ENCODE peak calls at places on chromosomes 16 and 17, in nine cellular contexts. One of them, this sample, is unnamed.

GRCh38 chr17:1947743-1948516 is 77.2 kb downstream of the RTN4RL1 start:
- DNase-seq in heart left ventricle: no peak
- DNase-seq in breast epithelium: no peak
- DNase-seq in HCT116: no peak
- DNase-seq in NB4: no peak
- DNase-seq in tibial nerve: no peak
- DNase-seq in transverse colon: no peak
- DNase-seq in A549: no peak
- DNase-seq in uterus: no peak
- DNase-seq in this sample: no peak

GRCh38 chr17:55144518-55144917 is 120.2 kb upstream of the HLF start:
- DNase-seq in transverse colon: no peak
- DNase-seq in breast epithelium: no peak
- DNase-seq in tibial nerve: no peak
- DNase-seq in uterus: no peak
- DNase-seq in heart left ventricle: no peak
- DNase-seq in HCT116: no peak
- DNase-seq in NB4: no peak
- DNase-seq in A549: no peak
- DNase-seq in this sample: no peak

GRCh38 chr16:29877266-29877961 is 14.4 kb upstream of the CDIPT start:
- DNase-seq in breast epithelium: no peak
- DNase-seq in A549: peak
- DNase-seq in NB4: peak
- DNase-seq in tibial nerve: no peak
- DNase-seq in HCT116: peak
- DNase-seq in transverse colon: no peak
- DNase-seq in uterus: no peak
- DNase-seq in heart left ventricle: no peak
- DNase-seq in this sample: no peak

GRCh38 chr17:34285304-34285792 is at the start of gene CCL11:
- DNase-seq in NB4: no peak
- DNase-seq in heart left ventricle: no peak
- DNase-seq in uterus: peak
- DNase-seq in transverse colon: no peak
- DNase-seq in tibial nerve: no peak
- DNase-seq in A549: no peak
- DNase-seq in breast epithelium: no peak
- DNase-seq in HCT116: no peak
- DNase-seq in this sample: no peak

GRCh38 chr16:79850348-79850747 is 249.8 kb upstream of the MAF start:
- DNase-seq in heart left ventricle: no peak
- DNase-seq in A549: no peak
- DNase-seq in breast epithelium: no peak
- DNase-seq in uterus: peak
- DNase-seq in transverse colon: peak
- DNase-seq in HCT116: no peak
- DNase-seq in tibial nerve: no peak
- DNase-seq in NB4: no peak
- DNase-seq in this sample: no peak

GRCh38 chr16:57042157-57043111 is 49.9 kb upstream of the CPNE2 start:
- DNase-seq in transverse colon: peak
- DNase-seq in uterus: no peak
- DNase-seq in HCT116: no peak
- DNase-seq in heart left ventricle: no peak
- DNase-seq in breast epithelium: no peak
- DNase-seq in tibial nerve: no peak
- DNase-seq in A549: no peak
- DNase-seq in NB4: peak
- DNase-seq in this sample: peak

GRCh38 chr16:55643161-55643970 is 12.4 kb upstream of the SLC6A2 start:
- DNase-seq in HCT116: peak
- DNase-seq in A549: peak
- DNase-seq in breast epithelium: no peak
- DNase-seq in heart left ventricle: no peak
- DNase-seq in NB4: no peak
- DNase-seq in tibial nerve: no peak
- DNase-seq in uterus: no peak
- DNase-seq in transverse colon: peak
- DNase-seq in this sample: no peak

GRCh38 chr16:11164482-11165270 is 91.3 kb downstream of the SOCS1 start:
- DNase-seq in transverse colon: no peak
- DNase-seq in HCT116: no peak
- DNase-seq in NB4: no peak
- DNase-seq in heart left ventricle: no peak
- DNase-seq in A549: no peak
- DNase-seq in tibial nerve: no peak
- DNase-seq in breast epithelium: no peak
- DNase-seq in uterus: no peak
- DNase-seq in this sample: peak

GRCh38 chr16:80027007-80027965 is 426.7 kb upstream of the MAF start:
- DNase-seq in tibial nerve: peak
- DNase-seq in NB4: peak
- DNase-seq in transverse colon: peak
- DNase-seq in breast epithelium: peak
- DNase-seq in A549: peak
- DNase-seq in uterus: peak
- DNase-seq in heart left ventricle: peak
- DNase-seq in HCT116: no peak
- DNase-seq in this sample: peak

GRCh38 chr16:1437606-1438005 is 6.7 kb downstream of the PERCC1 start:
- DNase-seq in NB4: no peak
- DNase-seq in heart left ventricle: no peak
- DNase-seq in A549: no peak
- DNase-seq in uterus: no peak
- DNase-seq in tibial nerve: no peak
- DNase-seq in transverse colon: no peak
- DNase-seq in HCT116: no peak
- DNase-seq in breast epithelium: no peak
- DNase-seq in this sample: no peak

GRCh38 chr16:14194706-14195105 is 123.6 kb downstream of the MRTFB start:
- DNase-seq in NB4: no peak
- DNase-seq in HCT116: no peak
- DNase-seq in A549: no peak
- DNase-seq in transverse colon: no peak
- DNase-seq in uterus: no peak
- DNase-seq in tibial nerve: no peak
- DNase-seq in breast epithelium: no peak
- DNase-seq in heart left ventricle: no peak
- DNase-seq in this sample: no peak

GRCh38 chr17:74757931-74758845 is 9.8 kb downstream of the NHERF1 start:
- DNase-seq in HCT116: no peak
- DNase-seq in heart left ventricle: peak
- DNase-seq in uterus: no peak
- DNase-seq in transverse colon: peak
- DNase-seq in tibial nerve: peak
- DNase-seq in breast epithelium: no peak
- DNase-seq in NB4: peak
- DNase-seq in A549: peak
- DNase-seq in this sample: no peak

GRCh38 chr16:66480265-66481080 is 53.4 kb downstream of the BEAN1 start:
- DNase-seq in HCT116: no peak
- DNase-seq in transverse colon: no peak
- DNase-seq in A549: no peak
- DNase-seq in breast epithelium: peak
- DNase-seq in NB4: no peak
- DNase-seq in heart left ventricle: no peak
- DNase-seq in uterus: peak
- DNase-seq in tibial nerve: no peak
- DNase-seq in this sample: peak

DNA sequence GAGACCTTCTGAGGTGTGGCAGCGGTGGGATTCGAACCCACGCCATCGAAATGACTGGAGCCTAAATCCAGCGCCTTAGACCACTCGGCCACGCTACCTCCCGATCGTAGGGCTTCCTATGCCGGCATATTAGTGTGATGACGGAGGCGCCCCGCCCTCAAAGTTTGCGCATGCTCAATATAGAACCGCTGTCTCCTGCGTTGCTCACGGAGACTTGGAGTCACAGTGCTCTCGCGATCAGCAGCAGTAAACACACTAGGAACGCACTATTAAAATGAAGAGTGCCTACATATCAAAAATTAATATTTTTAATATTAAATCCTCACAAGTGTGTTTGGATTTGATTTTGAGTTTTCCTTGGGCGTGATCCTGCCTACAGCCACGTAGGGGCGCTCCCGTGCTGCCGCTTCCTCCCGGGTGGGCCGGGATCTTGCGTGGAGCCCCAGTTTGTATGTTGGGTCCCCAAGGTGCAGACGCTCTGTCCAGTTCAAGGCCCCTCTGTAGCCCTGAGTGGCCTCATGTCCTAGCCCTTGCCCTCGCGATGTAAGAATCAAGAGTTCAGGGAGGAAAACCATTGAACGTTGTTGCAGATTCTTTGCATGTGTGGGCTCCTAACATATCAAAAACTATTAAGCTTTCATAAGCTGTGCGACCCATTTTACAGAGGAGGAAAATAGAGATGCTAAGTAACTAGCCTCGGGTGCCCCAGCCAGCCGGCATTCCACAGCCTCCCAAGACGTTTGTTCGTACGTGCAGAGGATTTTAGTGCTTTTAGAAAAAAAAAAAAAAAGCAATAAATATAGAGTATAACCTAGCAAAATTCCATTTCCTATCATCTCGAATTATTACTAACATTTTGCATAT is 10.2 kb upstream of the EEF2K start:
- DNase-seq in heart left ventricle: peak
- DNase-seq in transverse colon: peak
- DNase-seq in HCT116: peak
- DNase-seq in breast epithelium: peak
- DNase-seq in A549: peak
- DNase-seq in uterus: peak
- DNase-seq in tibial nerve: peak
- DNase-seq in NB4: peak
- DNase-seq in this sample: peak
- TF ChIP-seq POLR2A in heart left ventricle: peak
- TF ChIP-seq POLR2A in transverse colon: peak
- TF ChIP-seq POLR2A in HCT116: no peak
- TF ChIP-seq POLR2A in breast epithelium: peak
- TF ChIP-seq POLR2A in A549: peak
- TF ChIP-seq POLR2A in uterus: no peak
- TF ChIP-seq POLR2A in tibial nerve: peak
- TF ChIP-seq POLR2A in NB4: no peak
- TF ChIP-seq POLR2A in this sample: peak

GRCh38 chr17:28576758-28577465 is at the start of gene ALDOC:
- DNase-seq in HCT116: peak
- DNase-seq in heart left ventricle: peak
- DNase-seq in breast epithelium: peak
- DNase-seq in transverse colon: peak
- DNase-seq in uterus: peak
- DNase-seq in NB4: peak
- DNase-seq in tibial nerve: peak
- DNase-seq in A549: peak
- DNase-seq in this sample: peak
- TF ChIP-seq POLR2A in HCT116: no peak
- TF ChIP-seq POLR2A in heart left ventricle: peak
- TF ChIP-seq POLR2A in breast epithelium: peak
- TF ChIP-seq POLR2A in transverse colon: peak
- TF ChIP-seq POLR2A in uterus: peak
- TF ChIP-seq POLR2A in NB4: peak
- TF ChIP-seq POLR2A in tibial nerve: peak
- TF ChIP-seq POLR2A in A549: no peak
- TF ChIP-seq POLR2A in this sample: peak

GRCh38 chr16:72372082-72372615 is 200.2 kb upstream of the PMFBP1 start:
- DNase-seq in breast epithelium: no peak
- DNase-seq in A549: no peak
- DNase-seq in uterus: no peak
- DNase-seq in transverse colon: no peak
- DNase-seq in HCT116: no peak
- DNase-seq in tibial nerve: no peak
- DNase-seq in NB4: no peak
- DNase-seq in heart left ventricle: no peak
- DNase-seq in this sample: no peak

GRCh38 chr16:72369273-72369672 is 197.3 kb upstream of the PMFBP1 start:
- DNase-seq in HCT116: no peak
- DNase-seq in uterus: no peak
- DNase-seq in breast epithelium: no peak
- DNase-seq in transverse colon: no peak
- DNase-seq in heart left ventricle: no peak
- DNase-seq in tibial nerve: no peak
- DNase-seq in A549: no peak
- DNase-seq in NB4: no peak
- DNase-seq in this sample: no peak

GRCh38 chr16:72372646-72373045 is 200.7 kb upstream of the PMFBP1 start:
- DNase-seq in NB4: no peak
- DNase-seq in heart left ventricle: no peak
- DNase-seq in uterus: no peak
- DNase-seq in transverse colon: no peak
- DNase-seq in breast epithelium: no peak
- DNase-seq in HCT116: no peak
- DNase-seq in tibial nerve: no peak
- DNase-seq in A549: no peak
- DNase-seq in this sample: no peak

GRCh38 chr16:72371307-72372081 is 199.5 kb upstream of the PMFBP1 start:
- DNase-seq in heart left ventricle: no peak
- DNase-seq in breast epithelium: no peak
- DNase-seq in NB4: no peak
- DNase-seq in HCT116: peak
- DNase-seq in transverse colon: no peak
- DNase-seq in tibial nerve: no peak
- DNase-seq in uterus: no peak
- DNase-seq in A549: peak
- DNase-seq in this sample: no peak

GRCh38 chr16:72367841-72368240 is 195.9 kb upstream of the PMFBP1 start:
- DNase-seq in breast epithelium: no peak
- DNase-seq in transverse colon: no peak
- DNase-seq in NB4: no peak
- DNase-seq in A549: no peak
- DNase-seq in heart left ventricle: no peak
- DNase-seq in uterus: no peak
- DNase-seq in tibial nerve: no peak
- DNase-seq in HCT116: no peak
- DNase-seq in this sample: no peak
- TF ChIP-seq POLR2A in breast epithelium: no peak
- TF ChIP-seq POLR2A in transverse colon: no peak
- TF ChIP-seq POLR2A in NB4: no peak
- TF ChIP-seq POLR2A in A549: no peak
- TF ChIP-seq POLR2A in heart left ventricle: no peak
- TF ChIP-seq POLR2A in uterus: no peak
- TF ChIP-seq POLR2A in tibial nerve: no peak
- TF ChIP-seq POLR2A in HCT116: no peak
- TF ChIP-seq POLR2A in this sample: no peak

DNA sequence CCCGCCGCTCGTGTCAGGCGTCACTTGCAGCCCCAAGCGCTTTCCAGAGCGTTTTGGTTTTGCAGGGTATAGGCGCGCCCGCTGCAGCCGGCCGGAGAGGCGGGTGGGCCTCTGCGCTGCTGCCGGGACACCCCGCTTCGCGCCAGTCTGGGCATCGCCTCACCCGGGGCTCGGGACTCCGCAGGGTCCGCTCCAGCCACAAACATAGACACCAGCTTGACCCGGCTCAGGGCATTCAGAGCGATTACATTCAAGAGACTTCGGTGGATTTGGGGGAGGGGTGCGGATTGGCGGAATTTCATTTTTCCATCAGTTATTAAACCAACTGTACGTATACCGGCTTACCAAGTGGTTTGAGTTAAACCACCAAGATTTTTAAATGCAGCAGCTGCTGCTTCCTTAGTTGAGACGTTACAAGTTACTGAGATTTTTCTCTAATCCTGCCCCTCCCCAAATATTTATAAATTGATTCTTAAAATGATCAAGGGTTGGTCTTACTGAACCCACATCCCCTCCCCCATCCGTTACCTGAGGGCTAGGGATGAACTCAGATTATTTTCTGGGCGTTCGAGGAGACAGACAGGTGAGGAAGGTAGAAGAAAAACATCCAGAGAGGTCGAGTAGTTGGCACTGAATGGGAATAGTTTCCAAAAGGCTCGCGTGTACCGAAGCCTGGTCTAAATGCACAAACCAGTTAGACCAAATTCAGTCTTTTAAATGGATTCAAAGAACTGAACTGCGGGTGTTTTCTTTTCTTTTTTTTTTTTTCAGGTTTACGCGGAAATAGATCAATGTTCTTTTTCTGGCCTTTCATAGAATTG is 1.5 kb downstream of the CRHR1 start:
- DNase-seq in HCT116: no peak
- DNase-seq in tibial nerve: no peak
- DNase-seq in breast epithelium: no peak
- DNase-seq in uterus: no peak
- DNase-seq in transverse colon: no peak
- DNase-seq in NB4: no peak
- DNase-seq in A549: no peak
- DNase-seq in heart left ventricle: no peak
- DNase-seq in this sample: no peak
- TF ChIP-seq POLR2A in HCT116: no peak
- TF ChIP-seq POLR2A in tibial nerve: no peak
- TF ChIP-seq POLR2A in breast epithelium: no peak
- TF ChIP-seq POLR2A in uterus: no peak
- TF ChIP-seq POLR2A in transverse colon: no peak
- TF ChIP-seq POLR2A in NB4: no peak
- TF ChIP-seq POLR2A in A549: no peak
- TF ChIP-seq POLR2A in heart left ventricle: no peak
- TF ChIP-seq POLR2A in this sample: no peak